ENCODE peak calls at places on chromosome 1, in four cellular contexts. I is naive thymus-derived CD8-positive, alpha-beta T cell; Q is NCI-H2171 treated with DMSO at 0.1 percent for 48 hours; X is activated CD4-positive, alpha-beta T cell treated with anti-CD3 and anti-CD28 coated beads for 36 hours. Y is an unnamed sample.

GRCh38 chr1:1462318-1462966 is 9.1 kb upstream of the ATAD3B start:
- DNase-seq in I (peak; percentile 11), Q (peak; percentile 98), X (no peak), Y (no peak)

GRCh38 chr1:111867868-111868440 is 112.3 kb downstream of the DDX20 start:
- DNase-seq in I (no peak), Q (no peak), X (no peak), Y (no peak)

GRCh38 chr1:17599301-17600300 is 60.1 kb downstream of the ARHGEF10L start:
- DNase-seq in I (no peak), Q (no peak), X (no peak), Y (no peak)

GRCh38 chr1:32953495-32953894 is 11.1 kb downstream of the RNF19B start:
- DNase-seq in I (no peak), Q (no peak), X (no peak), Y (no peak)

GRCh38 chr1:90881034-90881433 is 140.8 kb downstream of the ZNF644 start:
- DNase-seq in I (no peak), Q (peak; percentile 30), X (no peak), Y (no peak)

GRCh38 chr1:243501002-243501401 is 245.2 kb downstream of the SDCCAG8 start:
- DNase-seq in I (no peak), Q (no peak), X (no peak), Y (no peak)

GRCh38 chr1:160550572-160551034 is 27.5 kb upstream of the SLAMF6 start:
- DNase-seq in I (peak; percentile 47), Q (no peak), X (peak; percentile 83), Y (no peak)

GRCh38 chr1:26555550-26555981 is 26.0 kb downstream of the RPS6KA1 start:
- DNase-seq in I (no peak), Q (no peak), X (no peak), Y (no peak)

GRCh38 chr1:115647507-115647906 is 5.7 kb downstream of the VANGL1 start:
- DNase-seq in I (no peak), Q (no peak), X (peak; percentile 57), Y (no peak)

GRCh38 chr1:161983725-161984124 is 39.9 kb downstream of the OLFML2B start:
- DNase-seq in I (no peak), Q (no peak), X (no peak), Y (no peak)

GRCh38 chr1:184060316-184060715 is 8.8 kb downstream of the TSEN15 start:
- DNase-seq in I (no peak), Q (no peak), X (no peak), Y (no peak)

GRCh38 chr1:55623339-55623738 is 408.2 kb upstream of the USP24 start:
- DNase-seq in I (no peak), Q (no peak), X (no peak), Y (no peak)

GRCh38 chr1:179002552-179003345 is 22.9 kb upstream of the FAM20B start:
- DNase-seq in I (peak; percentile 65), Q (peak; percentile 64), X (peak; percentile 82), Y (peak; percentile 83)

GRCh38 chr1:181592261-181592859 is 109.0 kb downstream of the CACNA1E start:
- DNase-seq in I (no peak), Q (no peak), X (no peak), Y (no peak)

GRCh38 chr1:223233410-223234163 is 90.5 kb upstream of the TLR5 start:
- DNase-seq in I (no peak), Q (no peak), X (peak; percentile 44), Y (no peak)

GRCh38 chr1:232111616-232112015 is 485.0 kb downstream of the DISC1 start:
- DNase-seq in I (no peak), Q (peak; percentile 19), X (no peak), Y (no peak)

GRCh38 chr1:170682159-170682558 is 18.2 kb downstream of the PRRX1 start:
- DNase-seq in I (no peak), Q (no peak), X (no peak), Y (no peak)

GRCh38 chr1:2360588-2361364 is 30.6 kb downstream of the MORN1 start:
- DNase-seq in I (no peak), Q (no peak), X (no peak), Y (no peak)

GRCh38 chr1:73100216-73100615 is 817.9 kb upstream of the NEGR1 start:
- DNase-seq in I (no peak), Q (no peak), X (no peak), Y (no peak)

GRCh38 chr1:15849775-15850449 is 2.4 kb downstream of the SPEN start:
- DNase-seq in I (peak; percentile 15), Q (peak; percentile 99), X (peak; percentile 61), Y (no peak)

GRCh38 chr1:114081145-114082046 is 72.3 kb downstream of the SYT6 start:
- DNase-seq in I (no peak), Q (no peak), X (no peak), Y (no peak)

GRCh38 chr1:42979037-42979432 is 20.4 kb upstream of the SLC2A1 start:
- DNase-seq in I (no peak), Q (no peak), X (no peak), Y (no peak)

GRCh38 chr1:29186252-29186651 is 4.6 kb upstream of the SRSF4 start:
- DNase-seq in I (no peak), Q (no peak), X (no peak), Y (no peak)

Y was measured in B cell.